ENCODE peak calls at places on chromosomes 7 and 10, in nine cellular contexts. B, V, U, M, D, J, T, Y and E are unnamed samples.
A peak's percentile ranks its signal among the peaks of the same experiment; 100 is the strongest.

GRCh38 chr10:103752680-103753248 is 102.6 kb downstream of the SH3PXD2A start:
- DNase-seq in B (peak; percentile 25), V (no peak), U (no peak), M (no peak), D (peak; percentile 81), J (no peak), T (no peak), Y (no peak), E (no peak)

GRCh38 chr10:29630205-29631048 is 4.3 kb downstream of the SVIL start:
- DNase-seq in B (no peak), V (no peak), U (no peak), M (no peak), D (no peak), J (no peak), T (no peak), Y (no peak), E (no peak)

GRCh38 chr7:138345567-138345966 is 114.5 kb upstream of the TRIM24 start:
- DNase-seq in B (no peak), V (no peak), U (no peak), M (no peak), D (no peak), J (no peak), T (no peak), Y (no peak), E (no peak)

GRCh38 chr10:103672345-103672744 is 178.8 kb downstream of the NEURL1 start:
- DNase-seq in B (no peak), V (no peak), U (no peak), M (no peak), D (no peak), J (no peak), T (no peak), Y (no peak), E (no peak)

GRCh38 chr7:39622609-39623311 is 612 bp upstream of the RALA start:
- DNase-seq in B (no peak), V (no peak), U (no peak), M (peak; percentile 49), D (no peak), J (no peak), T (no peak), Y (no peak), E (no peak)

GRCh38 chr7:157470017-157470322 is 133.2 kb downstream of the DNAJB6 start:
- DNase-seq in B (no peak), V (no peak), U (no peak), M (no peak), D (no peak), J (no peak), T (no peak), Y (no peak), E (peak; percentile 58)

GRCh38 chr10:44853148-44853734 is 57.9 kb upstream of the TMEM72 start:
- DNase-seq in B (no peak), V (no peak), U (no peak), M (no peak), D (no peak), J (no peak), T (peak; percentile 47), Y (no peak), E (no peak)

GRCh38 chr10:30527623-30528426 is 93.8 kb downstream of the MAP3K8 start:
- DNase-seq in B (peak; percentile 84), V (no peak), U (no peak), M (no peak), D (no peak), J (no peak), T (no peak), Y (no peak), E (no peak)

GRCh38 chr7:130940326-130940725 is 206.3 kb upstream of the KLF14 start:
- DNase-seq in B (no peak), V (no peak), U (no peak), M (no peak), D (no peak), J (no peak), T (no peak), Y (no peak), E (no peak)

GRCh38 chr7:130939285-130940095 is 205.5 kb upstream of the KLF14 start:
- DNase-seq in B (no peak), V (no peak), U (no peak), M (no peak), D (no peak), J (no peak), T (peak; percentile 59), Y (no peak), E (no peak)

GRCh38 chr7:130942211-130942964 is 208.4 kb upstream of the KLF14 start:
- DNase-seq in B (peak; percentile 70), V (no peak), U (peak; percentile 69), M (no peak), D (peak; percentile 89), J (peak; percentile 45), T (peak; percentile 86), Y (peak; percentile 74), E (no peak)

GRCh38 chr7:130941322-130942210 is 207.6 kb upstream of the KLF14 start:
- DNase-seq in B (peak; percentile 75), V (no peak), U (peak; percentile 72), M (no peak), D (peak; percentile 84), J (no peak), T (peak; percentile 84), Y (peak; percentile 73), E (no peak)

DNA sequence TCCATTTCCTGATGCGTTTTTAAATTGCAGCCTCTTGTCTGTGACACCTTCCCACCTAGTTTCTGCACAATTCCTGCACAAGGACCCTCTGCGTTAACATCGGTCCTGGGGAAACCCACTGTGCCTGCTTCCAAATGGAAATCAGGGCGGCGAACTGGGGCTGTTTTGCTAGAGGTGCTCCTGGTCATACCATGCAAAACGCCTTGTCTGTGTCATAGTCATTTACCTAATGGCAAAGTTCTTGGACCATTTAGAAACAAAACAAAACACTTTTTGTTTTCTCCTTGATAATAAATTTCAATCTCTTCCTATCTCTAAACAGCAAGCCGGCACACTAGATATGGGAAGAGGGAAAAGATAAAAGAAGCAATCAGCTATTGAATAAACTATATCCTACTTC is 206.9 kb upstream of the KLF14 start:
- DNase-seq in B (no peak), V (no peak), U (no peak), M (no peak), D (no peak), J (no peak), T (no peak), Y (no peak), E (no peak)
- TF ChIP-seq POLR2A in B (no peak), V (no peak), U (no peak), M (no peak), D (no peak), J (no peak), T (no peak), Y (no peak), E (no peak)

GRCh38 chr7:152514771-152515105 is 78.9 kb upstream of the KMT2C start:
- DNase-seq in B (no peak), V (no peak), U (no peak), M (no peak), D (no peak), J (no peak), T (no peak), Y (no peak), E (no peak)
- TF ChIP-seq POLR2A in B (no peak), V (no peak), U (no peak), M (no peak), D (no peak), J (no peak), T (no peak), Y (no peak), E (no peak)

GRCh38 chr10:24951201-24952145 is 933 bp downstream of the PRTFDC1 start:
- DNase-seq in B (no peak), V (peak; percentile 32), U (peak; percentile 49), M (no peak), D (peak; percentile 66), J (no peak), T (no peak), Y (peak; percentile 58), E (no peak)

GRCh38 chr10:24952146-24952700 is at the start of gene PRTFDC1:
- DNase-seq in B (no peak), V (peak; percentile 66), U (peak; percentile 64), M (no peak), D (peak; percentile 63), J (peak; percentile 24), T (no peak), Y (peak; percentile 63), E (peak; percentile 69)

GRCh38 chr10:24953350-24954074 is 1.1 kb upstream of the PRTFDC1 start:
- DNase-seq in B (no peak), V (no peak), U (no peak), M (no peak), D (no peak), J (no peak), T (peak; percentile 40), Y (no peak), E (no peak)

GRCh38 chr10:24950439-24950838 is 2.0 kb downstream of the PRTFDC1 start:
- DNase-seq in B (no peak), V (no peak), U (no peak), M (no peak), D (no peak), J (no peak), T (no peak), Y (no peak), E (no peak)

DNA sequence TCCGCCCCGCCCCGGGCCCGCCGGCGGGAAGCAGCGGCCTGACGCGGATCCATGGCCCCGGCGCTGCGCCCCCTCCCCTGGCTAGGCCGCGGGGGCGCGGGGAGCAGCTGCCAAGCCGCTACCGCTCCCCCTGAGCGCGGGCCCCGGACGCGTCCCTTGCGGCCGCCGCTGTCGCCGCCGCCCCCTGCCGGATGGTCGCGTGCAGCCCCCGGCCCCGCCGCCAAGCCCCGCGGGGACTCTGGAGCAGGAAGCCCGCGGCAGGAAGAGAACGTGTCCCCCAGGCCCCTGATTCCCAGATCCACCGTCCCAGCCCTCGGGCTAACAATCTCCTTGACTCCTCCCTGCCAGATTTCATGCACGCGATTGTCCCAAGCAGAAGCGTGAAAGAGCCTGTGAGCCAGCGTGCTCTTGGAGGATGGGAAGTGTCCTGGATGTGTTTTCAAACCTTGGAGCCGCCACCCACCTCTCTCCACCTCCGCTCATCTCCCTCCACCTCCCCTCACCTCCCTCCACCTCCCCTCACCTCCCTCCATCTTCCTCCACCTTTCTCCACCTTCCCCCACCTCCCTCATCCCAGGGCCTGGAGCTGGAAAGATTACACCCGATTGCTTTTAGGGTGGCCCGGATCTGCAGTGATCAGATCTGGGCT is 419 bp upstream of the PRTFDC1 start:
- DNase-seq in B (no peak), V (peak; percentile 57), U (peak; percentile 48), M (no peak), D (peak; percentile 67), J (no peak), T (peak; percentile 56), Y (peak; percentile 65), E (no peak)
- TF ChIP-seq POLR2A in B (no peak), V (no peak), U (no peak), M (no peak), D (peak; percentile 10), J (no peak), T (no peak), Y (peak; percentile 11), E (no peak)

DNA sequence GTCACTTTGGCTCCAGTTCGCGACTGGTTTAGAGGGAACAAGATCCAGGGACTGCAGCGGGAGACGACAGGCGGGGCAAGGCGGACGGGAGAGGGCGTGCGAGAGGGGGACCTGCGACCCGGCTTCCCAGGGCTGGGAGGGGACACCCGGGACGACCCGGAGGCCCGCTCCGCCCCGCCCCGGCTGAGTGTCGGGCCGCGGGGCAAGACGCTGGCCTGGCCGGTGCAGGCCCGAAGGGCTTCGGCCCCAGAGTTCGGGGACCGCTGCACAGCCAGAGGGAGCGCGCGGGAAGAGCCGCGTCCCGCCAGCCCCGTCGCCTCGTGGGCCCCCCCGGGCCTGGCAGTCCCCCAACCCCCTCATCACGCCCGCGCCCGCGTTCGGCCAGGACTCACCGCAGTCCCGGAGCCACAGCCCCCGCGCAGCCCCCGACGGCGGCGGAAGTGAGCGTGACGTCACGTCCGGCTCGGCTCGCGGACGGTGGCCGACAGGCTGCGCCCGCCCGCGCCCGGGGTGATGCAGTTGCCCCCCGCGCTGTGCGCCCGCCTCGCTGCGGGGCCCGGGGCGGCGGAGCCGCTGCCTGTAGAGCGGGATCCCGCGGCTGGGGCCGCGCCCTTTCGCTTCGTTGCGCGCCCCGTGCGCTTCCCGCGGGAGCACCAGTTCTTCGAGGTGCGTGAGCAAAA is at the start of the genes TUBGCP2 and ZNF511:
- DNase-seq in B (peak; percentile 55), V (peak; percentile 92), U (peak; percentile 89), M (peak; percentile 53), D (peak; percentile 93), J (peak; percentile 75), T (peak; percentile 79), Y (peak; percentile 89), E (peak; percentile 93)
- TF ChIP-seq POLR2A in B (peak; percentile 66), V (peak; percentile 62), U (peak; percentile 72), M (peak; percentile 56), D (peak; percentile 61), J (peak; percentile 72), T (peak; percentile 83), Y (peak; percentile 79), E (no peak)